ENCODE peak calls at places on chromosomes 11 and 22, in nine cellular contexts. Y is RKO; Q is CD8-positive, alpha-beta memory T cell; H is mucosa of gallbladder; J is endodermal cell; O is transverse colon; Z is OCI-M1; K is colonic mucosa; U is EL. X is an unnamed sample.

GRCh38 chr11:46513934-46514342 is 79.9 kb downstream of the AMBRA1 start:
- DNase-seq in Z (no peak), Y (no peak), U (peak), K (no peak), Q (no peak), J (no peak), O (peak), H (peak), X (no peak)

GRCh38 chr22:21587803-21588611 is 20.5 kb downstream of the UBE2L3 start:
- DNase-seq in O (peak), H (no peak), U (peak), Z (peak), K (no peak), Q (no peak), Y (no peak), J (no peak), X (no peak)

GRCh38 chr11:26583550-26583949 is 11.5 kb upstream of the MUC15 start:
- DNase-seq in K (no peak), Y (no peak), Q (no peak), H (peak), J (no peak), U (no peak), O (no peak), Z (no peak), X (no peak)

GRCh38 chr11:68040121-68040956 is 1.5 kb downstream of the TCIRG1 start:
- DNase-seq in O (peak), Q (peak), Z (peak), K (peak), U (peak), Y (peak), J (peak), H (no peak), X (peak)

GRCh38 chr22:26446808-26447515 is 17.9 kb downstream of the ASPHD2 start:
- DNase-seq in K (no peak), Q (no peak), H (no peak), U (no peak), J (no peak), Y (no peak), O (no peak), Z (no peak), X (no peak)

GRCh38 chr11:84420261-84420660 is 1134.1 kb upstream of the CCDC90B start:
- DNase-seq in Y (no peak), Q (no peak), Z (no peak), U (no peak), O (no peak), K (no peak), H (no peak), J (no peak), X (no peak)

GRCh38 chr11:30345644-30346043 is 22.7 kb downstream of the ARL14EP start:
- DNase-seq in H (no peak), Y (no peak), O (no peak), K (no peak), U (no peak), Q (no peak), Z (no peak), J (no peak), X (no peak)

GRCh38 chr11:112882494-112883381 is 78.5 kb upstream of the NCAM1 start:
- DNase-seq in U (no peak), H (no peak), Y (no peak), O (no peak), K (no peak), Q (no peak), Z (no peak), J (no peak), X (peak)

GRCh38 chr11:418343-419247 is 3.8 kb upstream of the SIGIRR start:
- DNase-seq in O (peak), U (no peak), Q (no peak), K (no peak), Z (no peak), J (no peak), H (no peak), Y (no peak), X (no peak)

GRCh38 chr11:64787526-64788320 is 9.4 kb upstream of the SF1 start:
- DNase-seq in O (peak), U (peak), J (peak), Y (no peak), Q (peak), Z (peak), H (peak), K (peak), X (peak)

GRCh38 chr11:86341382-86341781 is 33.3 kb upstream of the CCDC81 start:
- DNase-seq in U (no peak), Y (no peak), J (no peak), H (no peak), K (no peak), Z (no peak), O (no peak), Q (no peak), X (peak)

GRCh38 chr22:49368221-49368975 is 459.3 kb downstream of the BRD1 start:
- DNase-seq in O (no peak), H (peak), Z (no peak), U (no peak), Q (no peak), K (peak), J (no peak), Y (no peak), X (peak)

GRCh38 chr11:123430736-123431356 is 777 bp downstream of the GRAMD1B start:
- DNase-seq in K (peak), Q (peak), U (peak), O (peak), Z (no peak), J (peak), Y (no peak), H (peak), X (peak)

GRCh38 chr11:15192007-15192556 is 77.4 kb downstream of the INSC start:
- DNase-seq in O (no peak), H (no peak), Y (no peak), K (no peak), J (peak), U (no peak), Z (no peak), Q (no peak), X (no peak)

X was measured in islet precursor cell.